ENCODE peak calls at places on chromosomes 16 and 17, in eight cellular contexts. R is caudate nucleus, S is SK-N-DZ, U is tibial nerve, L is activated T-cell treated with anti-CD3 and anti-CD28 coated beads for 1 hour, Z is H9, I is M059J, H is GOT3. Y is an unnamed sample.

GRCh38 chr16:1929578-1930337 is 11.5 kb upstream of the HS3ST6 start:
- DNase-seq in I (peak), L (peak), Z (peak), U (peak), R (peak), H (peak), S (peak), Y (no peak)

GRCh38 chr16:56109205-56109604 is 82.1 kb upstream of the GNAO1 start:
- DNase-seq in S (no peak), U (no peak), L (no peak), R (no peak), I (no peak), Z (no peak), H (no peak), Y (no peak)

GRCh38 chr16:9647981-9648701 is 534.1 kb downstream of the GRIN2A start:
- DNase-seq in L (no peak), S (peak), I (peak), R (no peak), H (no peak), Z (no peak), U (peak), Y (peak)

GRCh38 chr17:8311131-8311790 is 1.2 kb downstream of the ARHGEF15 start:
- DNase-seq in L (no peak), Z (no peak), S (no peak), U (no peak), R (no peak), I (no peak), H (no peak), Y (no peak)

GRCh38 chr17:1714488-1714979 is 4.4 kb upstream of the TLCD2 start:
- DNase-seq in U (peak), I (peak), S (peak), R (peak), L (no peak), Z (peak), H (peak), Y (no peak)

GRCh38 chr16:3085868-3086595 is 13.1 kb downstream of the ZSCAN10 start:
- DNase-seq in R (no peak), S (no peak), I (no peak), L (no peak), H (no peak), U (no peak), Z (no peak), Y (no peak)

GRCh38 chr17:67718325-67718941 is 697 bp downstream of the NOL11 start:
- DNase-seq in Z (peak), R (no peak), L (no peak), U (peak), S (peak), I (peak), H (no peak), Y (no peak)

GRCh38 chr16:86533076-86533475 is 22.0 kb downstream of the MTHFSD start:
- DNase-seq in U (no peak), I (no peak), R (no peak), S (no peak), Z (no peak), H (no peak), L (no peak), Y (no peak)

GRCh38 chr17:40607641-40608040 is 40.0 kb downstream of the SMARCE1 start:
- DNase-seq in H (no peak), L (peak), R (no peak), U (no peak), I (no peak), S (no peak), Z (no peak), Y (no peak)

Y was measured in Panc1.